ENCODE peak calls at places on chromosome 5, in five cellular contexts. One of them, this sample, is unnamed. For H3K4me1, the result is how much of the 10 kb centered on the place peaks cover.

GRCh38 chr5:168114444-168115017 is 176.9 kb upstream of the WWC1 start:
- DNase-seq in testis: peak
- DNase-seq in A549: peak
- DNase-seq in H1: peak
- DNase-seq in breast epithelium: no peak
- DNase-seq in this sample: no peak

GRCh38 chr5:82290908-82291307 is 12.8 kb upstream of the RPS23 start:
- DNase-seq in testis: no peak
- DNase-seq in A549: no peak
- DNase-seq in H1: no peak
- DNase-seq in breast epithelium: no peak
- DNase-seq in this sample: no peak

GRCh38 chr5:79802404-79802803 is 112.8 kb downstream of the CMYA5 start:
- DNase-seq in testis: no peak
- DNase-seq in A549: no peak
- DNase-seq in H1: no peak
- DNase-seq in breast epithelium: no peak
- DNase-seq in this sample: no peak

GRCh38 chr5:152523964-152524363 is 118.9 kb upstream of the NMUR2 start:
- DNase-seq in testis: no peak
- DNase-seq in A549: no peak
- DNase-seq in H1: no peak
- DNase-seq in breast epithelium: no peak
- DNase-seq in this sample: no peak

GRCh38 chr5:157306690-157307089 is 40.8 kb downstream of the CYFIP2 start:
- DNase-seq in testis: no peak
- DNase-seq in A549: no peak
- DNase-seq in H1: no peak
- DNase-seq in breast epithelium: no peak
- DNase-seq in this sample: no peak

GRCh38 chr5:93186031-93186682 is 394.9 kb downstream of the NR2F1-AS1 start:
- DNase-seq in testis: no peak
- DNase-seq in A549: peak
- DNase-seq in H1: no peak
- DNase-seq in breast epithelium: no peak
- DNase-seq in this sample: no peak

GRCh38 chr5:54309237-54309636 is 1.1 kb downstream of the ARL15 start:
- DNase-seq in testis: peak
- DNase-seq in A549: no peak
- DNase-seq in H1: no peak
- DNase-seq in breast epithelium: no peak
- DNase-seq in this sample: no peak

GRCh38 chr5:179318193-179318955 is 26.9 kb downstream of the ADAMTS2 start:
- DNase-seq in testis: no peak
- DNase-seq in A549: no peak
- DNase-seq in H1: no peak
- DNase-seq in breast epithelium: no peak
- DNase-seq in this sample: no peak

GRCh38 chr5:120910610-120911009 is 446.5 kb downstream of the PRR16 start:
- DNase-seq in testis: no peak
- DNase-seq in A549: no peak
- DNase-seq in H1: no peak
- DNase-seq in breast epithelium: no peak
- DNase-seq in this sample: no peak

GRCh38 chr5:131792900-131793299 is 3.9 kb downstream of the FNIP1 start:
- DNase-seq in testis: no peak
- DNase-seq in A549: no peak
- DNase-seq in H1: no peak
- DNase-seq in breast epithelium: no peak
- DNase-seq in this sample: no peak

GRCh38 chr5:93892481-93892880 is 151.1 kb upstream of the POU5F2 start:
- DNase-seq in testis: no peak
- DNase-seq in A549: no peak
- DNase-seq in H1: no peak
- DNase-seq in breast epithelium: no peak
- DNase-seq in this sample: no peak

GRCh38 chr5:124877501-124878146 is 131.2 kb upstream of the ZNF608 start:
- DNase-seq in testis: no peak
- DNase-seq in A549: no peak
- DNase-seq in H1: no peak
- DNase-seq in breast epithelium: no peak
- DNase-seq in this sample: no peak

GRCh38 chr5:176560364-176560763 is 11.2 kb downstream of the CDHR2 start:
- DNase-seq in testis: no peak
- DNase-seq in A549: no peak
- DNase-seq in H1: no peak
- DNase-seq in breast epithelium: no peak
- DNase-seq in this sample: no peak

GRCh38 chr5:54309751-54310432 is 481 bp downstream of the ARL15 start:
- DNase-seq in testis: peak
- DNase-seq in A549: peak
- DNase-seq in H1: no peak
- DNase-seq in breast epithelium: no peak
- DNase-seq in this sample: peak

GRCh38 chr5:171785517-171785916 is at the start of gene SMIM23:
- DNase-seq in testis: no peak
- DNase-seq in A549: no peak
- DNase-seq in H1: no peak
- DNase-seq in breast epithelium: no peak
- DNase-seq in this sample: no peak

GRCh38 chr5:94276056-94276455 is 342.3 kb downstream of the KIAA0825 start:
- DNase-seq in testis: no peak
- DNase-seq in A549: no peak
- DNase-seq in H1: no peak
- DNase-seq in breast epithelium: no peak
- DNase-seq in this sample: no peak

GRCh38 chr5:129459485-129460120 is 495 bp upstream of the ADAMTS19 start:
- DNase-seq in testis: peak
- DNase-seq in A549: peak
- DNase-seq in H1: no peak
- DNase-seq in breast epithelium: no peak
- DNase-seq in this sample: peak

GRCh38 chr5:87828545-87829213 is 415.9 kb upstream of the CCNH start:
- DNase-seq in testis: no peak
- DNase-seq in A549: no peak
- DNase-seq in H1: no peak
- DNase-seq in breast epithelium: no peak
- DNase-seq in this sample: no peak

GRCh38 chr5:143923634-143924265 is 111.8 kb downstream of the HMHB1 start:
- DNase-seq in testis: no peak
- DNase-seq in A549: peak
- DNase-seq in H1: no peak
- DNase-seq in breast epithelium: no peak
- DNase-seq in this sample: no peak

GRCh38 chr5:69166686-69167487 is at the start of gene CCNB1:
- DNase-seq in testis: peak
- DNase-seq in A549: peak
- DNase-seq in H1: peak
- DNase-seq in breast epithelium: peak
- DNase-seq in this sample: peak
- TF ChIP-seq POLR2A in testis: no peak
- TF ChIP-seq POLR2A in A549: peak
- TF ChIP-seq POLR2A in H1: peak
- TF ChIP-seq POLR2A in breast epithelium: no peak
- TF ChIP-seq POLR2A in this sample: no peak

GRCh38 chr5:148902478-148902877 is 76.1 kb downstream of the ADRB2 start:
- DNase-seq in testis: no peak
- DNase-seq in A549: no peak
- DNase-seq in H1: no peak
- DNase-seq in breast epithelium: no peak
- DNase-seq in this sample: no peak

GRCh38 chr5:148905541-148905940 is 79.1 kb downstream of the ADRB2 start:
- DNase-seq in testis: no peak
- DNase-seq in A549: no peak
- DNase-seq in H1: no peak
- DNase-seq in breast epithelium: no peak
- DNase-seq in this sample: no peak

GRCh38 chr5:148903587-148903986 is 77.2 kb downstream of the ADRB2 start:
- DNase-seq in testis: no peak
- DNase-seq in A549: no peak
- DNase-seq in H1: no peak
- DNase-seq in breast epithelium: no peak
- DNase-seq in this sample: no peak

GRCh38 chr5:148906968-148907367 is 80.6 kb downstream of the ADRB2 start:
- DNase-seq in testis: no peak
- DNase-seq in A549: no peak
- DNase-seq in H1: no peak
- DNase-seq in breast epithelium: no peak
- DNase-seq in this sample: no peak

GRCh38 chr5:148904440-148904839 is 78.0 kb downstream of the ADRB2 start:
- DNase-seq in testis: no peak
- DNase-seq in A549: no peak
- DNase-seq in H1: no peak
- DNase-seq in breast epithelium: no peak
- DNase-seq in this sample: no peak
- H3K4me1 ChIP-seq in testis: under half
- H3K4me1 ChIP-seq in A549: under half
- H3K4me1 ChIP-seq in H1: under half
- H3K4me1 ChIP-seq in breast epithelium: under half
- H3K4me1 ChIP-seq in this sample: under half

GRCh38 chr5:145791866-145792265 is 43.3 kb downstream of the PRELID2 start:
- DNase-seq in testis: no peak
- DNase-seq in A549: no peak
- DNase-seq in H1: no peak
- DNase-seq in breast epithelium: no peak
- DNase-seq in this sample: no peak
- TF ChIP-seq CTCF in testis: no peak
- TF ChIP-seq CTCF in A549: no peak
- TF ChIP-seq CTCF in H1: peak
- TF ChIP-seq CTCF in breast epithelium: no peak
- TF ChIP-seq CTCF in this sample: no peak

GRCh38 chr5:56910123-56910951 is 941 bp downstream of the SETD9 start:
- DNase-seq in testis: peak
- DNase-seq in A549: no peak
- DNase-seq in H1: no peak
- DNase-seq in breast epithelium: peak
- DNase-seq in this sample: no peak

GRCh38 chr5:56909294-56910122 is at the start of gene SETD9:
- DNase-seq in testis: peak
- DNase-seq in A549: peak
- DNase-seq in H1: peak
- DNase-seq in breast epithelium: peak
- DNase-seq in this sample: peak

GRCh38 chr5:56917534-56917933 is 8.1 kb downstream of the SETD9 start:
- DNase-seq in testis: no peak
- DNase-seq in A549: no peak
- DNase-seq in H1: no peak
- DNase-seq in breast epithelium: no peak
- DNase-seq in this sample: no peak

GRCh38 chr5:56914678-56915077 is 5.3 kb downstream of the SETD9 start:
- DNase-seq in testis: no peak
- DNase-seq in A549: no peak
- DNase-seq in H1: no peak
- DNase-seq in breast epithelium: no peak
- DNase-seq in this sample: no peak

GRCh38 chr5:56913766-56914165 is 4.4 kb downstream of the SETD9 start:
- DNase-seq in testis: no peak
- DNase-seq in A549: no peak
- DNase-seq in H1: no peak
- DNase-seq in breast epithelium: no peak
- DNase-seq in this sample: no peak
- TF ChIP-seq POLR2A in testis: no peak
- TF ChIP-seq POLR2A in A549: no peak
- TF ChIP-seq POLR2A in H1: no peak
- TF ChIP-seq POLR2A in breast epithelium: no peak
- TF ChIP-seq POLR2A in this sample: no peak

DNA sequence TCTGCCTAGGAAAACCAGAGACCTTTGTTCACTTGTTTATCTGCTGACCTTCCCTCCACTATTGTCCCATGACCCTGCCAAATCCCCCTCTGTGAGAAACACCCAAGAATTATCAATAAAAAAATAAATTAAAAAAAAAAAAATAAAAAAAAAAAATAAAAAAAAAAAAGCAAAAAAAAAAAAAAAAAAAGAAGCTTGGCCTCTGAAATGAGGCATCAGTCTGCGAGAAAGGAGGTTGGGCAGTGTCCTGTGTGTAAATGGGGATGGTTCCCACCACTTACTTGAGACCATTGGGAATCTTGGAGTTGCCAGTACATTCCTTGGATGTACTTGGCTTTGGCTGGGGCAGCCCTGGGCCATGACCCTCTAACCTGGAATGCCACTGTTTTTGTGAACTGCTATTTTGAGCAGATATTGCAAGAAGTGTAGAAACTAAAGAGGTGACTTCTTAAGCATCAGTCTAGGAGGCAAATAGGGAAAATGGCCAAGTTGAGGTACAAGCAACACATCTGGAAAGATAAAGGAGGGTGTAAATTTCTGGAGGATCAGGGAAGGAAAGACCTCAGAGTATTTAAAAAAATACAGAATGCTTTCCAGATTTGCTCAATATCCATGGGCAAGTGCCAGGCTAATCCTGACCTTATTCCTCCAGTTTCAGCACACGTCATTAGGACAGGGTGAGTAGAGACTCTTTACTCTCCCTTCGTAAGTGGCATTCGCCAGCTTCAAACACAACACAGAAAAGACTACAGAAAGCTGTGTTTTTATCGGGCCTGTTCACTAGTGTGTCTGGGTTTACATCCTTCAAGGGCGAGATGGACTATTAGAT is 58.1 kb downstream of the HSPA4 start:
- DNase-seq in testis: no peak
- DNase-seq in A549: no peak
- DNase-seq in H1: no peak
- DNase-seq in breast epithelium: no peak
- DNase-seq in this sample: no peak
- H3K4me1 ChIP-seq in testis: under half
- H3K4me1 ChIP-seq in A549: under half
- H3K4me1 ChIP-seq in H1: under half
- H3K4me1 ChIP-seq in breast epithelium: under half
- H3K4me1 ChIP-seq in this sample: under half

DNA sequence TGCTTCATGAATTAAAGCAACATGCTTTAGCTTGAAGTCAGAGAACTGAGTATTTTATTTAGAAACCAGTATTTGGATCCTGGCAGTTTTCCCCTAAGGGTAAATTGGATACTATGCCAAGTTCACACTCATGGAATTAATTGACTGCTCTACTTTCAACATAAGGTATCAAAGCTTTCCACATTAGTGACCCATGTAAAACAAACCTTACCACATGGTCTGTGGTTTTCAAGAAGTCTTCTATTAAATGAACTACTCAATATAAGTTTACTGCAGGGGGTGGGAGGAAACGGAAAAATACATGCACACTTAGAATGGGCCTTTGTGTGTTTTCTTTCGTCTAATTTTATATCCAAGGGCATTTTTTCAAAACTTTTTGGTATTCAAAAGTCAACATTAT is 232.0 kb upstream of the FBXL7 start:
- DNase-seq in testis: no peak
- DNase-seq in A549: no peak
- DNase-seq in H1: no peak
- DNase-seq in breast epithelium: no peak
- DNase-seq in this sample: no peak
- TF ChIP-seq CTCF in testis: no peak
- TF ChIP-seq CTCF in A549: no peak
- TF ChIP-seq CTCF in H1: no peak
- TF ChIP-seq CTCF in breast epithelium: no peak
- TF ChIP-seq CTCF in this sample: no peak

GRCh38 chr5:97967292-97967691 is 784.2 kb upstream of the RIOK2 start:
- DNase-seq in testis: no peak
- DNase-seq in A549: no peak
- DNase-seq in H1: no peak
- DNase-seq in breast epithelium: no peak
- DNase-seq in this sample: no peak
- TF ChIP-seq POLR2A in testis: no peak
- TF ChIP-seq POLR2A in A549: no peak
- TF ChIP-seq POLR2A in H1: no peak
- TF ChIP-seq POLR2A in breast epithelium: no peak
- TF ChIP-seq POLR2A in this sample: no peak

GRCh38 chr5:107605596-107606125 is 65.1 kb downstream of the EFNA5 start:
- DNase-seq in testis: no peak
- DNase-seq in A549: no peak
- DNase-seq in H1: no peak
- DNase-seq in breast epithelium: no peak
- DNase-seq in this sample: no peak
- H3K4me1 ChIP-seq in testis: under half
- H3K4me1 ChIP-seq in A549: under half
- H3K4me1 ChIP-seq in H1: under half
- H3K4me1 ChIP-seq in breast epithelium: under half
- H3K4me1 ChIP-seq in this sample: under half